ENCODE peak calls at places on chromosome 18, in seven cellular contexts. N is colonic mucosa; O is pancreas; C is sigmoid colon; G is left ventricle myocardium inferior; A is H1; Q is CD8-positive, alpha-beta T cell. U is an unnamed sample.

GRCh38 chr18:29430416-29430815 is 1253.5 kb upstream of the CDH2 start:
- DNase-seq in N (no peak), O (no peak), C (no peak), G (no peak), A (no peak), Q (no peak), U (no peak)

GRCh38 chr18:7821784-7822183 is 254.7 kb downstream of the PTPRM start:
- DNase-seq in N (no peak), O (no peak), C (no peak), G (no peak), A (no peak), Q (no peak), U (no peak)

GRCh38 chr18:39523281-39523680 is 1957.7 kb upstream of the CELF4 start:
- DNase-seq in N (no peak), O (no peak), C (no peak), G (no peak), A (no peak), Q (no peak), U (no peak)

GRCh38 chr18:32732165-32732564 is 40.7 kb downstream of the KLHL14 start:
- DNase-seq in N (no peak), O (no peak), C (no peak), G (no peak), A (no peak), Q (no peak), U (no peak)

GRCh38 chr18:39951321-39951720 is 2003.7 kb upstream of the PIK3C3 start:
- DNase-seq in N (no peak), O (no peak), C (no peak), G (no peak), A (no peak), Q (no peak), U (no peak)

GRCh38 chr18:61154866-61155265 is 178.4 kb upstream of the CDH20 start:
- DNase-seq in N (no peak), O (no peak), C (no peak), G (no peak), A (no peak), Q (no peak), U (no peak)

GRCh38 chr18:12092398-12093229 is 1.0 kb upstream of the ANKRD62 start:
- DNase-seq in N (peak; percentile 63), O (peak; percentile 82), C (no peak), G (no peak), A (no peak), Q (no peak), U (no peak)

GRCh38 chr18:72700961-72701710 is 157.0 kb upstream of the CBLN2 start:
- DNase-seq in N (no peak), O (no peak), C (no peak), G (no peak), A (no peak), Q (no peak), U (no peak)

GRCh38 chr18:10543277-10543676 is 17.4 kb downstream of the NAPG start:
- DNase-seq in N (no peak), O (no peak), C (no peak), G (no peak), A (no peak), Q (no peak), U (no peak)

GRCh38 chr18:54222922-54223567 is 1.4 kb downstream of the MBD2 start:
- DNase-seq in N (peak; percentile 23), O (no peak), C (no peak), G (no peak), A (no peak), Q (peak; percentile 53), U (no peak)

GRCh38 chr18:49921278-49922037 is 108.1 kb upstream of the ACAA2 start:
- DNase-seq in N (no peak), O (no peak), C (no peak), G (no peak), A (no peak), Q (no peak), U (no peak)

GRCh38 chr18:44079602-44080001 is 601.1 kb upstream of the SETBP1 start:
- DNase-seq in N (no peak), O (no peak), C (no peak), G (no peak), A (no peak), Q (no peak), U (no peak)

GRCh38 chr18:35041752-35042379 is 653 bp downstream of the MAPRE2 start:
- DNase-seq in N (peak; percentile 35), O (no peak), C (no peak), G (no peak), A (no peak), Q (no peak), U (no peak)

GRCh38 chr18:10015288-10015701 is 101.5 kb downstream of the VAPA start:
- DNase-seq in N (no peak), O (no peak), C (no peak), G (no peak), A (no peak), Q (no peak), U (no peak)

GRCh38 chr18:35680139-35680551 is 98.6 kb downstream of the GALNT1 start:
- DNase-seq in N (no peak), O (no peak), C (no peak), G (no peak), A (no peak), Q (no peak), U (no peak)

GRCh38 chr18:49762191-49763077 is 50.9 kb downstream of the ACAA2 start:
- DNase-seq in N (no peak), O (no peak), C (no peak), G (no peak), A (no peak), Q (no peak), U (no peak)

GRCh38 chr18:2641638-2642037 is 13.9 kb upstream of the SMCHD1 start:
- DNase-seq in N (no peak), O (no peak), C (no peak), G (no peak), A (no peak), Q (no peak), U (no peak)

GRCh38 chr18:38940863-38941531 is 1375.4 kb upstream of the CELF4 start:
- DNase-seq in N (no peak), O (no peak), C (no peak), G (no peak), A (no peak), Q (peak; percentile 39), U (no peak)

GRCh38 chr18:45566025-45566740 is 49.1 kb upstream of the SLC14A2 start:
- DNase-seq in N (peak; percentile 29), O (no peak), C (no peak), G (peak; percentile 42), A (no peak), Q (no peak), U (peak; percentile 84)

GRCh38 chr18:67951166-67951565 is 434.6 kb upstream of the DSEL start:
- DNase-seq in N (no peak), O (no peak), C (no peak), G (no peak), A (no peak), Q (no peak), U (no peak)

GRCh38 chr18:45386256-45386655 is 229.0 kb upstream of the SLC14A2 start:
- DNase-seq in N (peak; percentile 32), O (peak; percentile 21), C (no peak), G (no peak), A (peak; percentile 57), Q (no peak), U (no peak)

GRCh38 chr18:12858961-12859360 is 25.1 kb downstream of the PTPN2 start:
- DNase-seq in N (no peak), O (no peak), C (no peak), G (no peak), A (no peak), Q (no peak), U (no peak)

DNA sequence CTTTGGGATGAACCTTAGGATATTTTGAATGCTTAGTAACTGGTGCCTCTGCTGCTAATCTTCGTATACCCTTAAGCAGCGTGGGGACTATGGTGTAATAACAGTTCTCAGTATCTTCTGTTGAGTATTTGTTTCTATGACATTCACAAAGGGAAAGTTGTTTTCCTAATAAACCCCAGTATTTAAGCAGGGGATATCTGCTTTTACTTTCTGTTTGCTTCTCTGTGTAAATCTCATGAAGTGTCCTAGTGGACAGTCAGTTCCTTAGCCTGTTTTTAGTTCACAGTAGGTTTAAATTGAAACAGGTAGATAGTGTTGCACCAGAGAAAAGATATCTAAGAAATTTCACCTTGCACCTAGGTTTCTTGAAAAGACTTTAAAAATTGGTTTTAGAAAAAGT is 14.9 kb downstream of the KIAA1328 start:
- DNase-seq in N (no peak), O (no peak), C (no peak), G (no peak), A (no peak), Q (no peak), U (no peak)
- H3K4me3 ChIP-seq in N (no peak overlapping the region), O (no peak overlapping the region), C (no peak overlapping the region), G (no peak overlapping the region), A (no peak overlapping the region), Q (no peak overlapping the region), U (no peak overlapping the region)

DNA sequence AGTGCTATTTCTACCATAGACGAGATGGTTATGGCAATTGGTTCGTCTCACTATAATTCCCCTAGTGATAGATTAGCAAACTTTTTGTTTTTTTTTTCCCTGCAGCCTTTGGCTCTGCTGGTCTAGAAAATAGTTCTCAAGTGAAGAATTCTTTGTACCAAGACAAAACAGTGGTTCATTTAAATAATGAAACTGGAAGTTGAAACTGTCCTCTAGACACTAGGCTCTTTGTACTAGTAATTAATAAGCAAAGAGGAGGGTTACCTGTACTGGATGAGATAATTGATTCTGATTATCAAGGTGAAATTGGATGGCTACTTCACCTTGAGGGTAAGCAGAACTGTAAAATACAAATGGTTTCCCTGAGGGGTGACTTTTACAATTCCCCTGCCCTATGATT is 156.9 kb upstream of the DCC start:
- DNase-seq in N (no peak), O (no peak), C (no peak), G (no peak), A (no peak), Q (no peak), U (no peak)
- H3K9me3 ChIP-seq in N (no peaks in the 10 kb centered on the region), O (no peaks in the 10 kb centered on the region), C (no peaks in the 10 kb centered on the region), G (no peaks in the 10 kb centered on the region), A (no peaks in the 10 kb centered on the region), Q (no peaks in the 10 kb centered on the region), U (no peaks in the 10 kb centered on the region)

GRCh38 chr18:24544141-24544498 is 83.7 kb downstream of the HRH4 start:
- DNase-seq in N (no peak), O (no peak), C (no peak), G (no peak), A (no peak), Q (no peak), U (no peak)
- TF ChIP-seq CTCF in N (peak; percentile 21), O (no peak), C (no peak), G (peak; percentile 50), A (peak; percentile 49), Q (no peak), U (peak; percentile 73)

DNA sequence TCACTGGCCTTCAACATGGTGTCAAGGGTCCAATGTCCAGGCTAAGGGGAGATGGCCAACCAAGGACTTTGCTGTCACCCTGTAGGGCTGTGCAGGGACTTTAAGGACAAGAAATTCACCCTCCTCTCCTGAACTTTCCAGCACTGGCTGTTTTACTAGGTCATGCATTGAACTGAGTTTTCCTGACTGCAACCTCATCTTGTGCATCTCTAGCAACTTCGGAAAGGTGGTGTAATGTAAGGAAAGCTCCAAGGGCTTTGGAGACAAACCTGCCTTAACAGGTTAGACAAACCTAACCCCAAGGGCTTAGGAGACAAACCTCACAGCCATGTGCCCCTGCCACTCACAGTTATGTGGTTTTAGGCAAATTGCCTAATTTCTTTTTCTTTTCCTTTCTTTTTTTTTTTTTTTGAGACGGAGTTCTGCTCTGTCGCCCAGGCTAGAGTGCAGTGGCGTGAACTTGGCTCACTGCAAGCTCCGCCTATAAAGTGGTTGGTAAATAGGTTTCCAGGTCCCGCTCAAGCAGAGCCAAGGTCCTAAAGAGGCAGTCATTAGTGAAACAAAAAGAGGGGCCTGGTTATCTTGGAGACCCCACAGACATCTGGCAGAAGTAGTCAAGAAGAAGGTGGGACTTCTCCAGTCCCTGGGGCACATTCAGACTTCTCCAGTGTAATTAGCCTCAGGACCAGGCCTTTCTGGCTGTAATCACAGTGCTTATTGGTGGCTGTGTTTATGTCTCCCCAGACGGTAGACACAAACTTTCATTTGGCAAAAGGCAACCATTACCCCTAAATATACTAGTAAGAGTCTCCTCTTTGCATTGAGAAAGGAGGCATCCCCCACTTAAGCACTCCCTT is 37.6 kb upstream of the PMAIP1 start:
- DNase-seq in N (no peak), O (no peak), C (no peak), G (no peak), A (no peak), Q (no peak), U (no peak)
- H3K4me3 ChIP-seq in N (no peak overlapping the region), O (no peak overlapping the region), C (no peak overlapping the region), G (no peak overlapping the region), A (no peak overlapping the region), Q (no peak overlapping the region), U (no peak overlapping the region)